ENCODE peak calls at places on chromosome X, in six cellular contexts. F, R, B, U, S and Y are unnamed samples.

GRCh38 chrX:15882704-15883539 is 28.3 kb upstream of the AP1S2 start:
- DNase-seq in F (peak), R (no peak), U (peak), S (no peak), B (no peak), Y (peak)

GRCh38 chrX:41085883-41086626 is 810 bp downstream of the USP9X start:
- DNase-seq in U (peak), R (no peak), S (peak), F (peak), B (peak), Y (peak)

GRCh38 chrX:7574325-7574724 is 268.6 kb upstream of the VCX start:
- DNase-seq in R (no peak), U (peak), F (no peak), S (no peak), B (no peak), Y (peak)

GRCh38 chrX:120315776-120316175 is 4.5 kb upstream of the TMEM255A start:
- DNase-seq in S (no peak), R (no peak), U (no peak), F (no peak), B (no peak), Y (no peak)

GRCh38 chrX:153768311-153769157 is 4.5 kb downstream of the PLXNB3 start:
- DNase-seq in U (no peak), S (peak), R (no peak), F (no peak), B (no peak), Y (no peak)

GRCh38 chrX:136961594-136962135 is 72.1 kb downstream of the GPR101 start:
- DNase-seq in S (no peak), F (no peak), R (no peak), U (peak), B (no peak), Y (peak)

GRCh38 chrX:54473993-54474859 is 21.8 kb downstream of the FGD1 start:
- DNase-seq in U (no peak), R (no peak), B (no peak), F (no peak), S (no peak), Y (no peak)

GRCh38 chrX:14939644-14940043 is 66.4 kb downstream of the MOSPD2 start:
- DNase-seq in R (no peak), B (no peak), S (no peak), U (no peak), F (no peak), Y (no peak)

GRCh38 chrX:153913701-153914100 is 9.2 kb downstream of the AVPR2 start:
- DNase-seq in R (no peak), B (no peak), U (no peak), S (no peak), F (no peak), Y (no peak)

GRCh38 chrX:18983711-18984380 is at the start of gene PHKA2:
- DNase-seq in U (peak), S (peak), R (no peak), F (no peak), B (peak), Y (peak)

GRCh38 chrX:121256653-121257052 is 209.2 kb downstream of the GLUD2 start:
- DNase-seq in B (no peak), U (peak), S (no peak), F (no peak), R (no peak), Y (peak)

GRCh38 chrX:103797691-103798090 is 21.1 kb downstream of the PLP1 start:
- DNase-seq in B (no peak), S (no peak), U (peak), R (no peak), F (peak), Y (peak)

GRCh38 chrX:1093112-1093511 is 119.3 kb downstream of the CRLF2 start:
- DNase-seq in B (no peak), F (no peak), S (no peak), U (no peak), R (no peak), Y (no peak)

GRCh38 chrX:152600853-152601635 is 36.7 kb upstream of the GABRQ start:
- DNase-seq in F (no peak), S (no peak), B (no peak), R (no peak), U (no peak), Y (no peak)

GRCh38 chrX:121641560-121641959 is 594.1 kb downstream of the GLUD2 start:
- DNase-seq in S (no peak), F (peak), U (peak), B (no peak), R (no peak), Y (peak)

GRCh38 chrX:9339603-9340569 is 125.0 kb upstream of the TBL1X start:
- DNase-seq in S (no peak), F (no peak), B (no peak), R (no peak), U (no peak), Y (no peak)

GRCh38 chrX:133984857-133985163 is 584 bp downstream of the GPC3 start:
- DNase-seq in R (no peak), B (no peak), F (no peak), U (no peak), S (no peak), Y (no peak)

GRCh38 chrX:133985164-133986007 is at the start of gene GPC3:
- DNase-seq in B (peak), R (no peak), U (peak), S (peak), F (peak), Y (peak)

GRCh38 chrX:133987188-133987587 is 1.8 kb upstream of the GPC3 start:
- DNase-seq in U (no peak), B (no peak), R (no peak), S (no peak), F (no peak), Y (no peak)

GRCh38 chrX:133988010-133988409 is 2.6 kb upstream of the GPC3 start:
- DNase-seq in R (no peak), U (no peak), S (no peak), F (no peak), B (no peak), Y (no peak)

DNA sequence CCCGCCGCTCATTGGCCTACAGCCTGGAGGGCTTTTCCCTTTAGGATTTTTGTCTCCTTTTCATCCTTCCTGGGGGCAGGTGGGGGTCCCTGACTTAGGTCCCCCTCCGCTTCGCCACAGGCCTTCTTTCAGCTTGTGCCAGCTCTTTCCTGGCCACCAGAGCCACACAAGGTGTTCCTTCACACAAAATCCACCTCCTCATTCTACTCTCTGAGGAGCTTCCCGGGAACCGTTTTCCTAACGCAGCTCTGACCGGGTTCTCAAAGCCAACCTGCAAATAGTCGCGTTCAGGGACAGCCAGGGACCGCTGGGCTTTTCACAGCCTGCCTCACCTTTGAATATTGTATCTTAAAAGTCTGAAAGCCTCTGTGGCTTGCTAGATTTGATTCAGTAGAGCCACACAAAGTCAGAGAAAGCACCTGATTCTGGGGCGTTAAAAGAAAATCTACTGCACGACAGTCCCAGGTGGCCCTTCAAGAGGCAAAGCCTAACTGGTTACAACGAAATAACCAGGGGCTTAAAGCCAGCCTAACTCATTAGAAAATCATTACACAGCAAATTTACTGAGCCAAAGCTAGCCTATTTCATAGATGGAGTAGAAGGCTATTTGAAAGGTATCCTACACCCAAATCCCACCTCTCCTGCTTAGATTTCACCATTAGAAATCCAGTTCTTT is 752 bp upstream of the GPC3 start:
- DNase-seq in R (no peak), F (no peak), U (no peak), S (no peak), B (no peak), Y (no peak)
- H3K4me3 ChIP-seq in R (peak), F (no peak), U (peak), S (peak), B (no peak), Y (peak)

GRCh38 chrX:130885508-130885907 is 17.5 kb downstream of the ENOX2 start:
- DNase-seq in S (no peak), B (no peak), U (no peak), F (no peak), R (no peak), Y (no peak)

GRCh38 chrX:130885996-130886395 is 17.0 kb downstream of the ENOX2 start:
- DNase-seq in R (no peak), U (no peak), B (no peak), F (no peak), S (no peak), Y (no peak)

GRCh38 chrX:130884627-130885026 is 18.4 kb downstream of the ENOX2 start:
- DNase-seq in U (no peak), R (no peak), S (no peak), B (no peak), F (no peak), Y (no peak)

DNA sequence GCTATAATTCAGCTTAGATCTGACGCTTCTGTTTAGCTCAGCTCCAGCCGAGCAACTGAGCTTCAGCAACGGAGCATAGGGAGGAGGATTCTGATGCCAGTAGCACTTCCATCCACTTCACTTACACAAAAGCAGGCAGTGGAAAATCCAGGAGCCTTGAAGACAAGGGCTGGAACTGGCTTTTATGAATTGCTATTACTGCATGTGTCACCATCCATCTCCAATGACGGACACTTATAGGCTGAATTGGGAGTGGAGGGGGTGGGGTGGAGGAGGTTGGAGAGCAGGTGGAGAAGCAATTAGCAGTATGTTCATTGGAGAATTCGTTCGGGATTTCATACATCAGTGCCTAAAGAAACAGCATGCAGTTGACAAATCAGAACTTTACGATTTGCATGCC is 15.6 kb downstream of the ENOX2 start:
- DNase-seq in F (no peak), S (no peak), B (no peak), R (no peak), U (no peak), Y (no peak)
- H3K4me3 ChIP-seq in F (no peak), S (no peak), B (no peak), R (no peak), U (no peak), Y (no peak)

GRCh38 chrX:10577863-10578262 is 42.5 kb downstream of the MID1 start:
- DNase-seq in R (no peak), F (no peak), B (no peak), U (peak), S (no peak), Y (no peak)

GRCh38 chrX:10579753-10580060 is 40.7 kb downstream of the MID1 start:
- DNase-seq in B (no peak), U (peak), R (peak), S (no peak), F (peak), Y (peak)

GRCh38 chrX:10582215-10582733 is 38.1 kb downstream of the MID1 start:
- DNase-seq in S (no peak), R (peak), U (peak), F (peak), B (no peak), Y (peak)

GRCh38 chrX:10579018-10579752 is 41.2 kb downstream of the MID1 start:
- DNase-seq in F (peak), B (no peak), S (no peak), R (peak), U (peak), Y (peak)

DNA sequence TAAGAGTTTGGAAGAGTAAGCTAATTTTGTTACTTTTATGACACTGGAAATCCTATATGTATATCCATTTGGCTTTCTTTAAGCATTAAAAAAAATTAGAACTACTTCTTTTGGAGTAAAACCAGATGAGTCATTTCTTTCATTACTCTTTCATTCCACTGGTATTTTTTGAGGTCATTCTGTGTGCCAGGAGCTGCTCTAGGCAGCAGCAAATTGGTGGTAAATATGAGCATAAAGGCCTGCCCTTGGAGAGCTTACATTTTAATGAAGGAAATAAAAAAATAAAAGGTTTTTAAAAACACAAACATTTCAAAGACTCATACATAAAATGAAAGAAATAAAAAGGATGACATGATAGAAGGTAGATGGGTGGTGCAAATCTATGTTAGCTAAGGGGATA is 37.4 kb downstream of the MID1 start:
- DNase-seq in R (no peak), F (peak), U (peak), S (no peak), B (no peak), Y (peak)
- H3K4me3 ChIP-seq in R (no peak), F (no peak), U (no peak), S (no peak), B (no peak), Y (no peak)

DNA sequence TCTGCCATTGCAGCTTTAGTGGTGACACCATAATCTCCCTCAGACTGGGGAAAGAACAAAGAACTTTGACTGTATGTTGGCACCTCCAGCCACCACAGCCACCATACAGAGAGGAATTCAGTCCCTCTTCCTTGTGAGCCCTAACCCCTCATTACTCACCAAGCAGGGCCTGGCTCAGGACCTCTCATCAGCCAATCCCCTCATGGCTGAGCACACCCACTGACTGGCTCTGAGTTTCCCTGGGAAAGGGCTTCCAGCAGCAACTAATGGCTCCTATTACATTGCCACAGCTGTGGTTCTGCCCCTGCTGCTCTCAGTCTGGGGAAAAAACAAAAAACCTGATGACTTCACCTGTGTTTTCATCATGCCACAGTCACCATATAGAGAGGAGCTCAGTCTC is 1482.6 kb downstream of the FAM133A start:
- DNase-seq in R (no peak), U (no peak), S (no peak), B (no peak), F (no peak), Y (no peak)
- H3K4me3 ChIP-seq in R (no peak), U (no peak), S (no peak), B (no peak), F (no peak), Y (no peak)

GRCh38 chrX:135388841-135389240 is 32.9 kb upstream of the SMIM10L2A start:
- DNase-seq in R (no peak), U (no peak), S (no peak), B (no peak), F (no peak), Y (no peak)

GRCh38 chrX:135389717-135390116 is 32.0 kb upstream of the SMIM10L2A start:
- DNase-seq in F (no peak), R (peak), B (peak), U (peak), S (no peak), Y (peak)

GRCh38 chrX:135393046-135393445 is 28.7 kb upstream of the SMIM10L2A start:
- DNase-seq in B (no peak), U (no peak), R (no peak), S (no peak), F (no peak), Y (no peak)

GRCh38 chrX:135391734-135392133 is 30.0 kb upstream of the SMIM10L2A start:
- DNase-seq in F (no peak), R (no peak), S (no peak), B (peak), U (no peak), Y (no peak)

DNA sequence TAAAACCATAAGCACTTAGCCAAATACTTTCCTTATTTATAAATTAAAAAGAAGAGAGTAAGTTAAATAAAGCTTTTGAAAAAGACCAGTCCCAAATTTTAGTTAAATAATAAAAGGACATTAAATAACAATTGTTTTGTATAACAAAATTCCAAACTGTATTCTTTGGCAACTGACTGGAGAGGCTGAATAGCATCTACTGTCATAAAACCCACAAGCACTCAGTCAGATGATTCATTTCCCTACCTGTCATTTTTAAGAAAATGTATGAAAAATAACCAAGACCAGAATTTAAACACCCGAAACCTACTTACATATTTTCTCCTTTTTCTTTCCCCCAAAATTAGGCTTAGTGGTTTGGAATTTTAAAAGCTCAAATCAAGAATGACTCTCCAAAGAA is 32.5 kb upstream of the SMIM10L2A start:
- DNase-seq in R (no peak), F (no peak), B (no peak), S (no peak), U (no peak), Y (peak)
- H3K4me3 ChIP-seq in R (no peak), F (no peak), B (no peak), S (no peak), U (no peak), Y (no peak)

GRCh38 chrX:49273181-49273727 is 3.7 kb downstream of the PPP1R3F start:
- DNase-seq in B (no peak), F (no peak), U (no peak), S (no peak), R (no peak), Y (no peak)

GRCh38 chrX:49272426-49272825 is 2.8 kb downstream of the PPP1R3F start:
- DNase-seq in R (no peak), F (no peak), U (no peak), B (no peak), S (no peak), Y (no peak)

GRCh38 chrX:49269768-49270248 is at the start of gene PPP1R3F:
- DNase-seq in U (no peak), B (no peak), R (no peak), F (no peak), S (no peak), Y (no peak)

GRCh38 chrX:49270249-49270921 is 792 bp downstream of the PPP1R3F start:
- DNase-seq in U (no peak), F (no peak), R (no peak), B (no peak), S (no peak), Y (no peak)

DNA sequence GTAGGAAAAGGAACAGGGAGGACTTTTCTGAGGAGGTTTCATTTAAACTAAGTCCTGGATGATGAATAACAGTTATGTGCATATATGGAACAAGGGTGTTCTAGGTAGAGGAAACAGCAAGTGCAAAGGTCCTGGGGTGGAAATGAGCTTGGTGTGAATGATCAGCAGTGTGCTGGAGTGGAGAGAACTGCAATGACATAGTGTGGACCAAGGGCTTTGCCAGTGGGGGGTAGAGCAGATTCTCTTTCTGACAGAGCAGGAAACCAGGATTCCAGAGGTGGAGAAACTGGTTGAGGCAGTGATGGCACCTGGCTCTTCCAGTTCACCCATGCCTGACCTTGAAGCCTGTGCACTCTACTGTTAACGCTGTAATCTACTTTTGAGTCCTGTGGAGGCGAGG is 1.7 kb downstream of the PPP1R3F start:
- DNase-seq in F (no peak), U (no peak), S (no peak), R (no peak), B (no peak), Y (no peak)
- H3K4me3 ChIP-seq in F (no peak), U (no peak), S (peak), R (no peak), B (no peak), Y (no peak)

DNA sequence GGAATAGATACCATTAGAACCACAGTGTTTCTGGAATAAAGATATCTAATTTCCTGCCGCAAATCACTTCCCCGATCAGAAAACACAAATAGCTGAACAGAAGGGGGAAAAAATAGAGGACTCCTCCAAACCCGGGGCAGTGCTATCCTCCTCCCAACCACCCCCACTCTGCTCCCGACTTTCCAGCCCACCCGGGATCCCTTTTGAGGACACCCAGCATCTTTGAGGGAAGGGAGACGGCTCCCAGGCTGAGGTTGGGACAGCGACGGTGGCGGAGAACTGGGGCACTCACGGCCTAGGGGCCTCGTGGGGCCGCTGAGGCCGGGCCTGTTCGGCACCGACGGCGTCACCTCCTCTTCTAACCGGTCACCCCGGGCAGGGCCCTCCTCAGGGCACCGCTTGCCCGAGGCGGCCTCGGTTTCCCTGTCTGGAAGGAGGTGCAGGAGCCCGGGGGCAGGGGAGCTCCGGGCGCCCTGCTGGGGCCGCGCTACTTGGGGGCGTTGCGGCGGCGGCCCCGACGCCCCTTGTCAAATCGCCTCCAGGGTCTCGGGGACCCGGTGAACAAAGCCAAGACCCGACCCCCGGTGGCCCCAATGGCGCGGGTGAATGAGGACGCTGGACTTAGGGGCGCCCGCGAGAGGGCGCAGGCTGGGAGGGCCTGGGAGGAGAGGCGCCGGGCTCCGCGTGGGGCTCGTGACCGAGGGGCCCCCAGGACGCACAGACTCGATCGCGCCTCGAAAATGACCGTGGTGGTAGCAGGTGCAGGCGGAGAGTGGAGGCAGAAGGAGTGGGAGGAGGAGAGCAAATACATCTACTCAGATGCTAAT is 6.9 kb upstream of the ARX start:
- DNase-seq in R (no peak), F (no peak), B (no peak), S (no peak), U (no peak), Y (no peak)
- H3K4me3 ChIP-seq in R (no peak), F (no peak), B (no peak), S (no peak), U (no peak), Y (no peak)

GRCh38 chrX:24398766-24399165 is 38.3 kb downstream of the SUPT20HL1 start:
- DNase-seq in U (no peak), S (no peak), R (no peak), B (no peak), F (no peak), Y (no peak)
- H3K4me3 ChIP-seq in U (no peak), S (no peak), R (no peak), B (no peak), F (no peak), Y (no peak)